ENCODE peak calls at places on chromosomes 11 and 22, in seven cellular contexts. K, U, B, H, N, G and L are unnamed samples. For H3K27me3, the result is how much of the 10 kb centered on the place peaks cover.

GRCh38 chr22:50015451-50016307 is 3.1 kb upstream of the IL17REL start:
- DNase-seq in K (no peak), U (no peak), B (peak), H (no peak), N (peak), G (no peak), L (no peak)

GRCh38 chr11:120536797-120537169 is 25.2 kb downstream of the GRIK4 start:
- DNase-seq in K (no peak), U (no peak), B (no peak), H (no peak), N (no peak), G (no peak), L (no peak)

GRCh38 chr11:11472096-11472495 is 119.0 kb upstream of the CSNK2A3 start:
- DNase-seq in K (no peak), U (no peak), B (no peak), H (no peak), N (no peak), G (no peak), L (no peak)

GRCh38 chr11:78010755-78011154 is 12.3 kb downstream of the KCTD14 start:
- DNase-seq in K (no peak), U (no peak), B (no peak), H (no peak), N (no peak), G (no peak), L (no peak)

GRCh38 chr22:23402275-23403151 is 177.6 kb downstream of the IGLL1 start:
- DNase-seq in K (peak), U (no peak), B (peak), H (peak), N (peak), G (no peak), L (no peak)

GRCh38 chr11:22795914-22796313 is 33.7 kb downstream of the SVIP start:
- DNase-seq in K (no peak), U (no peak), B (no peak), H (no peak), N (no peak), G (no peak), L (no peak)

GRCh38 chr11:129237456-129237855 is 45.3 kb upstream of the ARHGAP32 start:
- DNase-seq in K (no peak), U (no peak), B (no peak), H (no peak), N (no peak), G (no peak), L (no peak)

GRCh38 chr11:100753144-100753543 is 66.1 kb downstream of the ARHGAP42 start:
- DNase-seq in K (peak), U (no peak), B (no peak), H (no peak), N (no peak), G (no peak), L (no peak)

GRCh38 chr11:6353367-6353987 is 33.2 kb upstream of the CAVIN3 start:
- DNase-seq in K (peak), U (peak), B (peak), H (peak), N (peak), G (peak), L (no peak)

GRCh38 chr22:30868663-30869385 is 99.8 kb downstream of the MORC2 start:
- DNase-seq in K (no peak), U (peak), B (no peak), H (peak), N (peak), G (no peak), L (peak)

GRCh38 chr11:83068573-83068972 is 3.1 kb downstream of the RAB30 start:
- DNase-seq in K (no peak), U (no peak), B (no peak), H (no peak), N (no peak), G (no peak), L (no peak)

GRCh38 chr22:45240810-45241631 is at the start of gene KIAA0930:
- DNase-seq in K (peak), U (peak), B (peak), H (peak), N (peak), G (no peak), L (no peak)

GRCh38 chr11:93031386-93031785 is 61.9 kb downstream of the MTNR1B start:
- DNase-seq in K (no peak), U (no peak), B (no peak), H (no peak), N (no peak), G (no peak), L (no peak)

GRCh38 chr11:405976-406795 is 8.6 kb downstream of the SIGIRR start:
- DNase-seq in K (no peak), U (no peak), B (peak), H (peak), N (no peak), G (no peak), L (no peak)

GRCh38 chr11:15654397-15654915 is 539.7 kb downstream of the INSC start:
- DNase-seq in K (no peak), U (no peak), B (no peak), H (peak), N (no peak), G (no peak), L (no peak)

GRCh38 chr11:28110839-28111235 is 2.6 kb downstream of the METTL15 start:
- DNase-seq in K (peak), U (no peak), B (no peak), H (no peak), N (no peak), G (no peak), L (no peak)

GRCh38 chr11:69436041-69436982 is 45.2 kb upstream of the LINC01488 start:
- DNase-seq in K (no peak), U (no peak), B (peak), H (no peak), N (no peak), G (no peak), L (no peak)

GRCh38 chr11:128622137-128622523 is 34.8 kb upstream of the ETS1 start:
- DNase-seq in K (no peak), U (no peak), B (no peak), H (no peak), N (no peak), G (no peak), L (no peak)

GRCh38 chr11:23123766-23124165 is 263.5 kb upstream of the CCDC179 start:
- DNase-seq in K (no peak), U (no peak), B (no peak), H (no peak), N (no peak), G (no peak), L (no peak)

DNA sequence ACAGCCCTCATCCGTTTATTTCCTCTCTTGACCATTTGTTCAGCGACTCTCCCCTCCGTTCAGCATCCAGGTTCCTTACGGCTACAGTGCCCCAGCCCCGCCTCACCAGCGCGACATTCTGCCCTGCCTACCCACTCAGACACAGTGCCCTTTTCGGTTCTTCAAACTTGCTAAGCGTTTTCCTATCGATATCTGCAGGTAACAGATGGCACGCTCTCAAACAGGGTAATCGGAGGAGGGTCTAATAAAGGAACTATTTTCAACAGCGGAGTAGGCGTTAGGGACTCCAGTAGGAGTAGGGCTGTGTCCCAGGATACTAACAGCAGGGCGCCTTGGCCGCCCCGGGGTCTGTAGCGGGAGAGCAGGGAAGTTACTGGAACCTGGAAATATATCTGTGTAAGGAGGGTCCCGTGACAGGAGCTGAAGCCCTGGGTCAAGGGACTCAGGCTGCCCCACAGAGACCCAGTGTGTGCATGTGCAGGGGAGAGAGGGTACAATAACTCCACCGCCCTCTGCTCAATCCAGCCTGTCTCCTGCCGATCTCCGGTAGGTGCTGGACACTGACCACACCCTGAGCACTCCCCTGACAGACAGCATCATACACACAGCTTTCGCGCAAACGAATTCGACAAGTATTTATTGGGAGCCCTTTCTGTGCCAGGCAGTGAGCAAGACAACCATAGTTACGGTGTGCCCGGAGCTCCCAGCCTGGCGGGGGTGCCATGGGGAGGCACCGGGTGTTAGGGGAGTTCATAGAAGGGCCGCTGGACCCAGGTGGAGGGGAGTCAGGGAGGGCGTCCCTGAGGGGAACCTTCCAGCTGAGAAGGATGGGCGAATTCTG is 2.1 kb downstream of the KLHL35 start:
- DNase-seq in K (no peak), U (no peak), B (peak), H (no peak), N (no peak), G (no peak), L (no peak)
- H3K4me3 ChIP-seq in K (peak), U (peak), B (peak), H (peak), N (no peak), G (no peak), L (peak)

GRCh38 chr11:115678942-115679341 is 174.7 kb upstream of the CADM1 start:
- DNase-seq in K (peak), U (no peak), B (no peak), H (peak), N (peak), G (no peak), L (no peak)
- TF ChIP-seq CTCF in K (peak), U (no peak), B (no peak), H (peak), N (no peak), G (peak), L (no peak)

GRCh38 chr11:44306469-44307244 is 3.3 kb downstream of the ALX4 start:
- DNase-seq in K (no peak), U (no peak), B (no peak), H (no peak), N (no peak), G (no peak), L (no peak)

GRCh38 chr11:44309483-44310197 is at the start of gene ALX4:
- DNase-seq in K (no peak), U (no peak), B (peak), H (no peak), N (no peak), G (no peak), L (no peak)

GRCh38 chr11:44308923-44309482 is 936 bp downstream of the ALX4 start:
- DNase-seq in K (no peak), U (no peak), B (no peak), H (no peak), N (no peak), G (no peak), L (no peak)

GRCh38 chr11:44307340-44308099 is 2.4 kb downstream of the ALX4 start:
- DNase-seq in K (no peak), U (no peak), B (no peak), H (no peak), N (no peak), G (no peak), L (no peak)

GRCh38 chr11:44308256-44308922 is 1.6 kb downstream of the ALX4 start:
- DNase-seq in K (no peak), U (no peak), B (no peak), H (no peak), N (no peak), G (no peak), L (no peak)
- H3K27me3 ChIP-seq in K (half or more), U (half or more), B (half or more), H (under half), N (half or more), G (under half), L (half or more)

GRCh38 chr11:64916848-64917662 is at the start of gene ATG2A:
- DNase-seq in K (peak), U (peak), B (peak), H (peak), N (peak), G (peak), L (peak)

GRCh38 chr11:64914123-64914522 is 2.9 kb downstream of the ATG2A start:
- DNase-seq in K (no peak), U (no peak), B (peak), H (no peak), N (no peak), G (no peak), L (no peak)

GRCh38 chr11:64913171-64913727 is 3.8 kb downstream of the ATG2A start:
- DNase-seq in K (no peak), U (no peak), B (peak), H (no peak), N (no peak), G (no peak), L (no peak)

GRCh38 chr11:64916040-64916847 is 765 bp downstream of the ATG2A start:
- DNase-seq in K (peak), U (peak), B (peak), H (peak), N (peak), G (no peak), L (no peak)

DNA sequence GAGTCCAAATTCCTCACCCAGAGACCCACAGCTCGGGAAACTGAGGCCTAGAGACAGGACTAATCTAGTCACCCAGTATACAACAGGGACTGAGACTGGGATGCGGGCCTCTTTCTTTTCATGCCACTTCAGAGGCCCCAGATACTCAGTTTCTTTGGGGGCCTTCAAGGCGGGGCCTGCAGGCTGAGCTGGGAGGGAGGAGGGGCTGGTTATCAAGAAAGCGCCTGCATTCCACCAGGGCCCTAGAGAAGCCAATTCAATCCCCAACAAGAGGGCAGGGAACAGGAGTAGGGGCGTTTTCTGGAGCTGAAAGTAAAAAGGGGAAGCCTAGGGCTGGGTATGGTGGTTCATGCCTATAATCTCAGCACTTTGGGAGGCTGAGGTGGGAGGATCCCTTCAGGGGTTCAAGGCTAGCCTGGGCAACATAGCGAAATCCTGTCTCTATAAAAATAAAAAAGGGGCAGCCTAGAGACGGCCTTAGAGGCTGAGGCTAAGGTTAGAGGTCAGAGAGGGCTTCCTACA is 1.6 kb downstream of the ATG2A start:
- DNase-seq in K (no peak), U (no peak), B (no peak), H (no peak), N (no peak), G (no peak), L (no peak)
- H3K4me3 ChIP-seq in K (peak), U (peak), B (no peak), H (no peak), N (no peak), G (peak), L (no peak)